ENCODE peak calls at places on chromosomes 2 and 18, in nine cellular contexts. B is tibial nerve, M is fibroblast of lung, H is mammary epithelial cell, A is A549, J is stomach, D is adipocyte, C is heart right ventricle, Y is left ventricle myocardium inferior. U is an unnamed sample. For H3K4me1, the result is how much of the 10 kb centered on the place peaks cover.

GRCh38 chr18:71831039-71831438 is 713.1 kb downstream of the CBLN2 start:
- DNase-seq in B (no peak), M (peak), H (no peak), A (no peak), J (no peak), D (no peak), C (no peak), Y (no peak), U (no peak)

GRCh38 chr2:238122287-238123217 is 15.9 kb upstream of the KLHL30 start:
- DNase-seq in B (no peak), M (no peak), H (no peak), A (no peak), J (no peak), D (no peak), C (no peak), Y (no peak), U (no peak)

GRCh38 chr2:25286025-25286400 is 55.7 kb downstream of the DNMT3A start:
- DNase-seq in B (no peak), M (no peak), H (no peak), A (no peak), J (no peak), D (no peak), C (no peak), Y (no peak), U (no peak)

GRCh38 chr2:177843188-177843587 is 229.4 kb downstream of the PDE11A start:
- DNase-seq in B (no peak), M (no peak), H (no peak), A (no peak), J (no peak), D (no peak), C (no peak), Y (no peak), U (no peak)

GRCh38 chr2:176188218-176188968 is at the start of gene HOXD1:
- DNase-seq in B (no peak), M (peak), H (no peak), A (peak), J (no peak), D (peak), C (no peak), Y (no peak), U (no peak)

GRCh38 chr2:39435974-39436591 is 1.0 kb downstream of the MAP4K3 start:
- DNase-seq in B (peak), M (peak), H (peak), A (peak), J (no peak), D (peak), C (peak), Y (no peak), U (peak)

GRCh38 chr2:19038096-19039015 is 320.1 kb downstream of the OSR1 start:
- DNase-seq in B (no peak), M (peak), H (peak), A (no peak), J (no peak), D (peak), C (no peak), Y (no peak), U (no peak)

GRCh38 chr18:44786697-44787096 is 106.0 kb downstream of the SETBP1 start:
- DNase-seq in B (no peak), M (no peak), H (no peak), A (no peak), J (no peak), D (no peak), C (no peak), Y (no peak), U (no peak)

GRCh38 chr2:157628532-157629415 is at the start of gene ACVR1C:
- DNase-seq in B (peak), M (peak), H (peak), A (peak), J (peak), D (peak), C (peak), Y (peak), U (no peak)

GRCh38 chr2:120864981-120865380 is 129.3 kb downstream of the GLI2 start:
- DNase-seq in B (no peak), M (peak), H (no peak), A (no peak), J (no peak), D (no peak), C (no peak), Y (no peak), U (no peak)

GRCh38 chr2:71129891-71130324 is at the start of gene MCEE:
- DNase-seq in B (peak), M (peak), H (peak), A (peak), J (peak), D (peak), C (peak), Y (peak), U (peak)

GRCh38 chr18:76442413-76443171 is 52.5 kb downstream of the ZNF516 start:
- DNase-seq in B (no peak), M (no peak), H (no peak), A (no peak), J (no peak), D (no peak), C (no peak), Y (no peak), U (no peak)

GRCh38 chr2:141697035-141697434 is 433.8 kb downstream of the LRP1B start:
- DNase-seq in B (no peak), M (no peak), H (no peak), A (no peak), J (no peak), D (no peak), C (no peak), Y (no peak), U (no peak)

GRCh38 chr2:181891258-181891965 is at the start of gene ITPRID2:
- DNase-seq in B (peak), M (peak), H (peak), A (peak), J (peak), D (peak), C (peak), Y (peak), U (peak)

GRCh38 chr2:200703132-200703925 is 108.4 kb upstream of the BZW1 start:
- DNase-seq in B (peak), M (peak), H (peak), A (peak), J (no peak), D (peak), C (peak), Y (no peak), U (no peak)

GRCh38 chr2:167964650-167965404 is 282.6 kb downstream of the STK39 start:
- DNase-seq in B (no peak), M (no peak), H (no peak), A (no peak), J (no peak), D (peak), C (no peak), Y (no peak), U (no peak)

GRCh38 chr2:211860224-211860623 is 678.4 kb downstream of the ERBB4 start:
- DNase-seq in B (no peak), M (no peak), H (no peak), A (no peak), J (no peak), D (no peak), C (no peak), Y (no peak), U (no peak)

GRCh38 chr2:88258208-88258607 is 88.1 kb downstream of the THNSL2 start:
- DNase-seq in B (no peak), M (no peak), H (peak), A (no peak), J (no peak), D (no peak), C (no peak), Y (no peak), U (no peak)

GRCh38 chr2:104368089-104368488 is 485.8 kb upstream of the POU3F3 start:
- DNase-seq in B (no peak), M (no peak), H (no peak), A (no peak), J (no peak), D (no peak), C (no peak), Y (no peak), U (no peak)

GRCh38 chr2:57516740-57517340 is 529.8 kb upstream of the VRK2 start:
- DNase-seq in B (no peak), M (peak), H (peak), A (peak), J (no peak), D (peak), C (no peak), Y (no peak), U (no peak)

GRCh38 chr18:59902180-59902992 is 2.6 kb downstream of the PMAIP1 start:
- DNase-seq in B (no peak), M (peak), H (peak), A (no peak), J (no peak), D (peak), C (no peak), Y (no peak), U (no peak)

GRCh38 chr2:74502147-74502719 is 2.8 kb upstream of the LBX2 start:
- DNase-seq in B (no peak), M (no peak), H (no peak), A (no peak), J (peak), D (no peak), C (no peak), Y (no peak), U (no peak)

GRCh38 chr2:36469267-36469561 is 113.6 kb downstream of the CRIM1 start:
- DNase-seq in B (no peak), M (no peak), H (no peak), A (no peak), J (no peak), D (no peak), C (no peak), Y (no peak), U (no peak)

GRCh38 chr2:181457121-181457740 is at the start of gene ITGA4:
- DNase-seq in B (peak), M (peak), H (peak), A (peak), J (peak), D (peak), C (peak), Y (peak), U (no peak)

GRCh38 chr2:219109468-219109867 is 48.7 kb upstream of the IHH start:
- DNase-seq in B (no peak), M (no peak), H (no peak), A (no peak), J (peak), D (no peak), C (no peak), Y (no peak), U (no peak)

GRCh38 chr2:238376884-238377391 is 49.8 kb upstream of the ASB1 start:
- DNase-seq in B (no peak), M (peak), H (peak), A (no peak), J (no peak), D (no peak), C (no peak), Y (no peak), U (no peak)

GRCh38 chr2:70552501-70553333 is 909 bp downstream of the TGFA start:
- DNase-seq in B (no peak), M (no peak), H (peak), A (no peak), J (peak), D (no peak), C (no peak), Y (no peak), U (no peak)

DNA sequence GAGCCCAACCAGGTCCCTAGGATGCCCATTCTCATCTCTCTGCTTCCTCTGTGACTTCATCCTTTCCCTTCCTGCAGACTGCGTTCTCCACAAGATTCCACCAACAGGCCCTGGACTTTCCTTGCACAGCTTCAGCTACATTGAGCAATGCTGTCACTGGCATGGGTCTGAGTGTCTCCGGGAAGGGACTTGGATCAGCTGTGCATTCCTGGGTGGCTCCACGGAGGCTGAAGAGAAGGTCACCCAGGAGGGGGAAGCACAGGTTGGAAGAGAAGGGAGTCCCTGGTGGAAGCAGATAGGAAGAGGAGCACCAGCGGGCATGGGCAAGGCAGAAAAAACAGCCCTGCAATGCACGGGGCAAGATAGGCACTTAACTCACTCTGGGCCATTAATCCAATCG is 140.5 kb downstream of the UXS1 start:
- DNase-seq in B (no peak), M (no peak), H (peak), A (no peak), J (no peak), D (no peak), C (no peak), Y (no peak), U (no peak)
- H3K4me1 ChIP-seq in B (under half), M (under half), H (under half), A (under half), J (under half), D (under half), C (under half), Y (under half), U (under half)

GRCh38 chr2:54407693-54408092 is 48.4 kb upstream of the SPTBN1 start:
- DNase-seq in B (no peak), M (peak), H (no peak), A (no peak), J (no peak), D (no peak), C (no peak), Y (no peak), U (no peak)
- H3K4me1 ChIP-seq in B (under half), M (under half), H (under half), A (under half), J (under half), D (under half), C (under half), Y (under half), U (under half)

GRCh38 chr18:66874375-66874774 is 270.5 kb upstream of the CDH19 start:
- DNase-seq in B (no peak), M (no peak), H (no peak), A (no peak), J (no peak), D (no peak), C (no peak), Y (no peak), U (no peak)
- H3K4me1 ChIP-seq in B (under half), M (under half), H (under half), A (under half), J (under half), D (under half), C (under half), Y (under half), U (under half)

DNA sequence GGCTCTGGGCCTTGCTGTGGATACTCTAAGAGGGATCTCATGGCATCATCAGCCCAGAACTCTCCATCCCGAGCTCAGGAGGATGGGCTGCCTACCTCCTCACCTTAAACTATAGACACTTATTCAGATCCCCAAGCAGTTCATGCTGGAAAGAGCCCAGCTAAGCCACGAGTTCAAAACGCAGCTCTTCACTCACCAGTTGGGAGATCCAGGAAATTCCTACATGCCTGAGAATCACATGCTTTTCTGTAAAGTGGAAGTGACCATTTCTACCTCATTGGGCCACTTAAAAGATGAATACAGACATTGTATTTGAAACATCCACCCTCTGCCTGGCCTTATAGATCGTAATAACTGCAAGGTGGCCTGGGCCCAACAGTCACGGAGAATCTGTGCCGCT is 6.6 kb downstream of the ATOH8 start:
- DNase-seq in B (no peak), M (peak), H (no peak), A (no peak), J (no peak), D (no peak), C (no peak), Y (no peak), U (no peak)
- H3K4me1 ChIP-seq in B (under half), M (under half), H (under half), A (under half), J (half or more), D (half or more), C (half or more), Y (half or more), U (half or more)

DNA sequence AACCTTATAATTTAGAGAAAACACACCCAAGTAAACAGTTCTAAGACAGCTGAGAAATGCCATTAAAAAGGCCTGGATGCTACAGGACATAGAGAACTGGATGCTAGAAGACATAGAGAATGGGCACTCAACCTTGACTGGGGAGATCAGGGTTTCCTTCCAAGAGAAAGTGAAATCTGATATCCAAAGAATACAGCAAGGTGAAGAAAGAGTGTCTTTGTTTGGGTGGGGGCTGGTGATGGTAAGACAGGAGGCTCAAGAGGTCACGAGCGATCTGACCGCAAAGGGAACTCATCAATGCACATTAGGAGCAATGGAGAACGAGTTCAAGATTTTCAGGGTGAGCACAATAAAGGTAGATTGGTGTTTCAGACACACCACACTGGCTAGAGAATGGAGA is 31.6 kb downstream of the EPB41L3 start:
- DNase-seq in B (no peak), M (no peak), H (no peak), A (no peak), J (no peak), D (no peak), C (no peak), Y (no peak), U (no peak)
- H3K4me1 ChIP-seq in B (under half), M (under half), H (under half), A (under half), J (under half), D (half or more), C (under half), Y (under half), U (under half)

GRCh38 chr2:217361491-217361890 is 501.6 kb upstream of the TNP1 start:
- DNase-seq in B (no peak), M (no peak), H (no peak), A (no peak), J (no peak), D (no peak), C (no peak), Y (no peak), U (no peak)
- H3K4me1 ChIP-seq in B (under half), M (under half), H (under half), A (under half), J (under half), D (under half), C (under half), Y (under half), U (under half)

GRCh38 chr2:101112772-101113157 is 38.4 kb downstream of the TBC1D8 start:
- DNase-seq in B (no peak), M (no peak), H (no peak), A (no peak), J (no peak), D (no peak), C (no peak), Y (no peak), U (no peak)
- H3K4me1 ChIP-seq in B (under half), M (under half), H (under half), A (half or more), J (half or more), D (under half), C (under half), Y (half or more), U (half or more)

DNA sequence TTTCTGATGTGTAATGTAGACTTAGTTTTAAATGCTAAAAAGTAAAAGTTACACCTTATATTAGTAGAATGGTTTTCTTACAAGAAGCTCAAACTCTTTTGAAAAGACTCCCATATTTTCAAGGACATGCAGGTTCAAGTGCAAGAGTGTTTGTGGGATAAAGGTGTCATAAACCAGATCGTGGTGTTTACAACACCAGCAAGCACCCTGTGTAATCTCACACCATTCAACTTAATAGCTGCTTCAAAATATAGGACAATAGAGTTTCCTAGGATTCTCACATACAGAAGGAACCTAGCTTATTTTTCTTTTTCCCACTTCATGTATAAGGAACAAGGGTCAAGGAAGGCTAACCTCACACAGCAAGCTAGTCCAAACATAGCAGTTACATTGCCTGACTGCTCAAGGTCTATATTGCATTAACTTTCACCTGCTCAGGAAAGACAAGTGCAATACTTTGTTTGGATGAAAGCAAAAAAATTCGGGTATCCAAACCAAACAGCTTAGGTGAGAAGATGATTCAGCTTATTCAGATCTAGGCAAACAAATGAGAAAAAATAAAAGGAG is 172.3 kb downstream of the IKZF2 start:
- DNase-seq in B (no peak), M (no peak), H (no peak), A (no peak), J (no peak), D (no peak), C (no peak), Y (no peak), U (no peak)
- H3K4me1 ChIP-seq in B (under half), M (under half), H (under half), A (under half), J (under half), D (under half), C (under half), Y (under half), U (under half)

U was measured in right atrium auricular region.